ENCODE peak calls at places on chromosomes 16 and 17, in four cellular contexts. One of them, this sample, is unnamed.

GRCh38 chr17:81432873-81433451 is 37.7 kb downstream of the BAHCC1 start:
- DNase-seq in GM23248: peak; percentile 31
- DNase-seq in H9: no peak
- DNase-seq in fibroblast of lung: no peak
- DNase-seq in this sample: no peak

GRCh38 chr16:89294486-89294885 is 77.0 kb downstream of the ZNF778 start:
- DNase-seq in fibroblast of lung: no peak
- DNase-seq in H9: no peak
- DNase-seq in GM23248: no peak
- DNase-seq in this sample: no peak

GRCh38 chr17:81057079-81057730 is 22.3 kb downstream of the BAIAP2 start:
- DNase-seq in GM23248: peak; percentile 51
- DNase-seq in H9: no peak
- DNase-seq in fibroblast of lung: no peak
- DNase-seq in this sample: peak; percentile 92

GRCh38 chr17:17783825-17784598 is 52.8 kb downstream of the SREBF1 start:
- DNase-seq in GM23248: peak; percentile 63
- DNase-seq in fibroblast of lung: peak; percentile 74
- DNase-seq in H9: peak; percentile 67
- DNase-seq in this sample: no peak

GRCh38 chr17:35245196-35245486 is 2.3 kb downstream of the SLFN5 start:
- DNase-seq in H9: no peak
- DNase-seq in fibroblast of lung: peak; percentile 91
- DNase-seq in GM23248: peak; percentile 95
- DNase-seq in this sample: peak; percentile 86

GRCh38 chr17:60442271-60443201 is 20.2 kb downstream of the CHCT1 start:
- DNase-seq in fibroblast of lung: peak; percentile 68
- DNase-seq in GM23248: peak; percentile 69
- DNase-seq in H9: no peak
- DNase-seq in this sample: no peak

GRCh38 chr17:67246398-67246647 is 1.3 kb upstream of the HELZ start:
- DNase-seq in GM23248: no peak
- DNase-seq in H9: no peak
- DNase-seq in fibroblast of lung: peak; percentile 19
- DNase-seq in this sample: no peak

GRCh38 chr16:29943846-29944669 is 17.8 kb upstream of the TMEM219 start:
- DNase-seq in GM23248: peak; percentile 98
- DNase-seq in fibroblast of lung: peak; percentile 99
- DNase-seq in H9: peak; percentile 80
- DNase-seq in this sample: peak; percentile 99

GRCh38 chr17:48023408-48024148 is 14.0 kb downstream of the COPZ2 start:
- DNase-seq in fibroblast of lung: peak; percentile 65
- DNase-seq in H9: peak; percentile 98
- DNase-seq in GM23248: peak; percentile 95
- DNase-seq in this sample: peak; percentile 83

GRCh38 chr16:67847064-67847861 is at the start of gene CENPT:
- DNase-seq in GM23248: peak; percentile 87
- DNase-seq in H9: no peak
- DNase-seq in fibroblast of lung: peak; percentile 87
- DNase-seq in this sample: peak; percentile 79

GRCh38 chr16:49112754-49113153 is 168.9 kb downstream of the CBLN1 start:
- DNase-seq in H9: no peak
- DNase-seq in GM23248: no peak
- DNase-seq in fibroblast of lung: no peak
- DNase-seq in this sample: no peak

GRCh38 chr16:5003828-5004227 is 29.9 kb downstream of the NAGPA start:
- DNase-seq in H9: no peak
- DNase-seq in GM23248: no peak
- DNase-seq in fibroblast of lung: no peak
- DNase-seq in this sample: no peak

GRCh38 chr16:82016268-82016667 is 5.0 kb upstream of the SDR42E1 start:
- DNase-seq in GM23248: peak; percentile 35
- DNase-seq in H9: no peak
- DNase-seq in fibroblast of lung: peak; percentile 60
- DNase-seq in this sample: no peak
- H2AFZ ChIP-seq in GM23248: no peak overlapping the region
- H2AFZ ChIP-seq in H9: no peak overlapping the region
- H2AFZ ChIP-seq in fibroblast of lung: no peak overlapping the region
- H2AFZ ChIP-seq in this sample: no peak overlapping the region

DNA sequence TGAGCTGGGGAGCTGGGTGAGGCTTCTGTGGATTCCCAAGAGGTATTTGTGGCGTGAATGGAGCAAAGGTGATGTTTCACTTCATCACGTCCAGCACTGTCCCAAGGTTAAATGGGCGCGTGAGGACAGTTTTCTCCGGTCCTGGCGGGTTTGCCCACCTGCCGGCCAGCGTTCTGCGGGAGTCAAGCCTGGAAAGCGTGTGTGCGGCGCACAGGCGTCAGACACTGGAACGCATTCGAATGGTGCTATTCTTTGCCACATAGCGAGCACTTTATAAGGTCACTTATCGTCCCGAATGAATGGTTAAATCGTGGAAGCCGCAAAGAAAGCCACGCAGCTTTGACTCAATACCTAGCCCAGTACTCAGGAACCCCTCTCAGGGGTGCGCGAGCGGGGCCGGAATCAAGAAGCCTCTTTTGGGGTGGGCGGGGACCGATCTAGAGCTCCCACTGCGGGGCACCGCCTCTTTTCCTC is 446 bp upstream of the PSMD11 start:
- DNase-seq in H9: no peak
- DNase-seq in fibroblast of lung: no peak
- DNase-seq in GM23248: no peak
- DNase-seq in this sample: no peak
- H2AFZ ChIP-seq in H9: peak overlapping the region; percentile 81
- H2AFZ ChIP-seq in fibroblast of lung: peak overlapping the region; percentile 91
- H2AFZ ChIP-seq in GM23248: peak overlapping the region; percentile 99
- H2AFZ ChIP-seq in this sample: peak overlapping the region; percentile 93

GRCh38 chr16:58458634-58459343 is 41.2 kb upstream of the NDRG4 start:
- DNase-seq in GM23248: no peak
- DNase-seq in H9: no peak
- DNase-seq in fibroblast of lung: no peak
- DNase-seq in this sample: no peak
- H2AFZ ChIP-seq in GM23248: no peak overlapping the region
- H2AFZ ChIP-seq in H9: no peak overlapping the region
- H2AFZ ChIP-seq in fibroblast of lung: no peak overlapping the region
- H2AFZ ChIP-seq in this sample: no peak overlapping the region

GRCh38 chr17:15395091-15395490 is 53.7 kb upstream of the TEKT3 start:
- DNase-seq in GM23248: no peak
- DNase-seq in fibroblast of lung: no peak
- DNase-seq in H9: no peak
- DNase-seq in this sample: no peak

GRCh38 chr17:15397605-15398004 is 56.2 kb upstream of the TEKT3 start:
- DNase-seq in fibroblast of lung: no peak
- DNase-seq in GM23248: no peak
- DNase-seq in H9: no peak
- DNase-seq in this sample: no peak

GRCh38 chr17:15398736-15399331 is 57.4 kb upstream of the TEKT3 start:
- DNase-seq in GM23248: peak; percentile 88
- DNase-seq in H9: peak; percentile 21
- DNase-seq in fibroblast of lung: peak; percentile 69
- DNase-seq in this sample: no peak

GRCh38 chr17:15399443-15399842 is 58.0 kb upstream of the TEKT3 start:
- DNase-seq in GM23248: no peak
- DNase-seq in H9: peak; percentile 19
- DNase-seq in fibroblast of lung: no peak
- DNase-seq in this sample: no peak

GRCh38 chr17:15398291-15398690 is 56.9 kb upstream of the TEKT3 start:
- DNase-seq in GM23248: peak; percentile 80
- DNase-seq in fibroblast of lung: peak; percentile 82
- DNase-seq in H9: no peak
- DNase-seq in this sample: no peak
- H2AFZ ChIP-seq in GM23248: peak overlapping the region; percentile 46
- H2AFZ ChIP-seq in fibroblast of lung: no peak overlapping the region
- H2AFZ ChIP-seq in H9: no peak overlapping the region
- H2AFZ ChIP-seq in this sample: no peak overlapping the region

DNA sequence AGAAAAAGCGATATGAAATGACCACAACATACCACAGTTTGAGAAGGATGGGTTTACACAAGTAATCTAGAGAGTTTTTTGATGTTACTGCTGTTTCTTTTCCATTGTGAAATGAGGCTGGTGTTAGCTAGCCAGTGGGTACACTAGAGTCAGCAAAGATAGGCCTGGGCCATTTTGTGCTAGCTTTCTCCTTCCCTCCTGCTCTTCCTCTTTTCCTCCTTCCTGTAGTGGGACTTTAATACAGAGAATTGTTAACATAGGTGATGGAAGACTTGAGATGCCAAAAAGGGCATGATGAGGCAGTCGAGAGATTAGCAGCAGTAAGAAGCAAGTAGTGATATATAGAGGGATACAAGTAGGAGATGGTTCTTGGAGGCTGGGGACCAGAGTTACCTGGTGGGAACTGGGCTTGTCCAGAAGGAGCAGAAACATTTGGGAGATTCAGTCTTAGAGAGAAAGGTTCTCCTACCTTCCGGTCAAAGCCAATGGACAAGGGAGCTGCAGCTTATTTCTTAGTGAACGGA is 7.7 kb downstream of the NSRP1 start:
- DNase-seq in H9: no peak
- DNase-seq in fibroblast of lung: no peak
- DNase-seq in GM23248: no peak
- DNase-seq in this sample: no peak
- H2AFZ ChIP-seq in H9: no peak overlapping the region
- H2AFZ ChIP-seq in fibroblast of lung: no peak overlapping the region
- H2AFZ ChIP-seq in GM23248: no peak overlapping the region
- H2AFZ ChIP-seq in this sample: no peak overlapping the region

GRCh38 chr16:84749815-84750214 is 50.0 kb downstream of the USP10 start:
- DNase-seq in fibroblast of lung: no peak
- DNase-seq in GM23248: no peak
- DNase-seq in H9: no peak
- DNase-seq in this sample: no peak

GRCh38 chr16:84742561-84743200 is 42.9 kb downstream of the USP10 start:
- DNase-seq in fibroblast of lung: no peak
- DNase-seq in H9: no peak
- DNase-seq in GM23248: no peak
- DNase-seq in this sample: no peak

GRCh38 chr16:84746875-84747274 is 47.1 kb downstream of the USP10 start:
- DNase-seq in GM23248: peak; percentile 30
- DNase-seq in H9: no peak
- DNase-seq in fibroblast of lung: no peak
- DNase-seq in this sample: no peak

GRCh38 chr16:84749072-84749471 is 49.3 kb downstream of the USP10 start:
- DNase-seq in GM23248: no peak
- DNase-seq in H9: no peak
- DNase-seq in fibroblast of lung: no peak
- DNase-seq in this sample: no peak

GRCh38 chr16:84746231-84746630 is 46.4 kb downstream of the USP10 start:
- DNase-seq in H9: no peak
- DNase-seq in fibroblast of lung: no peak
- DNase-seq in GM23248: no peak
- DNase-seq in this sample: no peak
- H2AFZ ChIP-seq in H9: no peak overlapping the region
- H2AFZ ChIP-seq in fibroblast of lung: no peak overlapping the region
- H2AFZ ChIP-seq in GM23248: no peak overlapping the region
- H2AFZ ChIP-seq in this sample: no peak overlapping the region

GRCh38 chr17:1076299-1076981 is 79.5 kb downstream of the TIMM22 start:
- DNase-seq in H9: no peak
- DNase-seq in fibroblast of lung: no peak
- DNase-seq in GM23248: no peak
- DNase-seq in this sample: no peak

GRCh38 chr17:1076982-1077302 is 80.0 kb downstream of the TIMM22 start:
- DNase-seq in GM23248: no peak
- DNase-seq in fibroblast of lung: no peak
- DNase-seq in H9: no peak
- DNase-seq in this sample: no peak

GRCh38 chr17:1077536-1078061 is 80.7 kb downstream of the TIMM22 start:
- DNase-seq in fibroblast of lung: no peak
- DNase-seq in GM23248: no peak
- DNase-seq in H9: peak; percentile 48
- DNase-seq in this sample: no peak

GRCh38 chr17:1078062-1078711 is 81.3 kb downstream of the TIMM22 start:
- DNase-seq in fibroblast of lung: no peak
- DNase-seq in GM23248: no peak
- DNase-seq in H9: no peak
- DNase-seq in this sample: no peak

GRCh38 chr17:1078831-1079561 is 82.1 kb downstream of the TIMM22 start:
- DNase-seq in H9: peak; percentile 70
- DNase-seq in fibroblast of lung: no peak
- DNase-seq in GM23248: no peak
- DNase-seq in this sample: no peak
- H2AFZ ChIP-seq in H9: no peak overlapping the region
- H2AFZ ChIP-seq in fibroblast of lung: no peak overlapping the region
- H2AFZ ChIP-seq in GM23248: no peak overlapping the region
- H2AFZ ChIP-seq in this sample: no peak overlapping the region

This sample was measured in PC-9.